ENCODE peak calls at places on chromosome 3, in four cellular contexts. Q, E, W and O are unnamed samples.

GRCh38 chr3:41137686-41138111 is 61.6 kb upstream of the CTNNB1 start:
- DNase-seq in Q (no peak), E (no peak), W (no peak), O (no peak)

GRCh38 chr3:102183623-102184022 is 251.2 kb upstream of the ZPLD1 start:
- DNase-seq in Q (no peak), W (no peak), E (no peak), O (no peak)

GRCh38 chr3:175668300-175668699 is 809.2 kb downstream of the NAALADL2 start:
- DNase-seq in Q (no peak), E (no peak), W (no peak), O (no peak)

GRCh38 chr3:11272913-11273574 is 847 bp downstream of the ATG7 start:
- DNase-seq in Q (no peak), W (no peak), E (no peak), O (no peak)

GRCh38 chr3:72171946-72172345 is 387.0 kb upstream of the PROK2 start:
- DNase-seq in E (no peak), Q (no peak), W (no peak), O (no peak)

GRCh38 chr3:44883999-44884431 is 9.6 kb downstream of the TGM4 start:
- DNase-seq in W (peak; percentile 89), Q (no peak), E (peak; percentile 55), O (no peak)

GRCh38 chr3:17740703-17741102 is 1.7 kb downstream of the TBC1D5 start:
- DNase-seq in Q (no peak), E (no peak), W (peak; percentile 52), O (no peak)

GRCh38 chr3:119195911-119196310 is 22.5 kb downstream of the UPK1B start:
- DNase-seq in W (no peak), E (no peak), Q (no peak), O (no peak)

GRCh38 chr3:159265705-159266104 is 463.9 kb downstream of the MFSD1 start:
- DNase-seq in Q (no peak), W (no peak), E (no peak), O (no peak)

GRCh38 chr3:27452368-27453090 is 31.7 kb downstream of the SLC4A7 start:
- DNase-seq in Q (no peak), W (no peak), E (no peak), O (no peak)

DNA sequence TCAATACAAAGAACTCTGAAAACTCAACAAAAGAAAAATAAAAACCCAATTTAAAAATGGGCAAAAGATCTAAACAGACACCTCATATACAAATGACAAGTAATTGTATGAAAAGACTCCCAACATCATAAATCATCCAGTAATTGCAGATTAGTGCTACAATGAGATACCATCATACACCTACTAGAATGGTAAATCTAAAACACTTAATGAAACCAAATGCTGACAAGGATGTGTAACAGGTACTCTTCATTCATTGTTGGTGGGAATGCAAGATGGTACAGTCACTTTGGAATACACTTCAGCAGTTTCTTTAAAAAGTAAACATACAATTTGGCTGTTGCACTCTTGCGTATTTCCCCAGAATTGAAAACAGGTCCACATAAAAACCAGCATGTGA is 68.4 kb downstream of the LHFPL4 start:
- DNase-seq in E (no peak), W (no peak), Q (no peak), O (no peak)
- H3K4me3 ChIP-seq in E (no peak overlapping the region), W (no peak overlapping the region), Q (no peak overlapping the region), O (no peak overlapping the region)

GRCh38 chr3:16200411-16200810 is 25.9 kb downstream of the GALNT15 start:
- DNase-seq in Q (no peak), E (no peak), W (no peak), O (no peak)

GRCh38 chr3:16203671-16204629 is 29.5 kb downstream of the GALNT15 start:
- DNase-seq in Q (no peak), W (no peak), E (no peak), O (no peak)

GRCh38 chr3:16203031-16203430 is 28.6 kb downstream of the GALNT15 start:
- DNase-seq in E (no peak), W (peak; percentile 30), Q (no peak), O (no peak)

GRCh38 chr3:16204751-16205150 is 30.3 kb downstream of the GALNT15 start:
- DNase-seq in E (no peak), W (no peak), Q (no peak), O (no peak)

GRCh38 chr3:16199769-16200168 is 25.3 kb downstream of the GALNT15 start:
- DNase-seq in E (no peak), Q (no peak), W (no peak), O (no peak)
- H3K4me3 ChIP-seq in E (no peak overlapping the region), Q (no peak overlapping the region), W (no peak overlapping the region), O (no peak overlapping the region)

DNA sequence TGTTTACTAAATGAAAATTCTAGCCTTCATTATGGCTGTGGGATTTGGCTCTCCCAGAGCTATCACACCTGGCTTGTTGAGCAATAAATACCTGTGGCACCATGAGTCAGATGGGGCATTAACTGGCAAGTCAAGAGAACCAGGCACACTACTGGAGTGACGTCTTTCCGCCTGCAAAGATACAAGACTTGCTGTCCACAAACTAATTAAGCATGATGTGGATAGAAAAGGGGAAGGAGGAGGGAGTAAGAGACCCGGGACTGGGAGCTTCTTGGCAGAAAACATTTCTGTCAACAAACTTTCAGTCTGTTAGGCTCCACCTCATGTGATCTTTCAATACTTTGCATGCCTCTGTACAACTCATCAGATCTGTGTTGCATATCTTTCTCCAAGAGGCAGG is 56.5 kb downstream of the CLDN1 start:
- DNase-seq in Q (no peak), W (peak; percentile 20), E (no peak), O (peak; percentile 50)
- H3K4me3 ChIP-seq in Q (no peak overlapping the region), W (no peak overlapping the region), E (no peak overlapping the region), O (no peak overlapping the region)

GRCh38 chr3:52443791-52444687 is 864 bp downstream of the SEMA3G start:
- DNase-seq in E (peak; percentile 48), Q (peak; percentile 66), W (no peak), O (no peak)
- H3K4me3 ChIP-seq in E (no peak overlapping the region), Q (peak overlapping the region; percentile 21), W (no peak overlapping the region), O (no peak overlapping the region)

DNA sequence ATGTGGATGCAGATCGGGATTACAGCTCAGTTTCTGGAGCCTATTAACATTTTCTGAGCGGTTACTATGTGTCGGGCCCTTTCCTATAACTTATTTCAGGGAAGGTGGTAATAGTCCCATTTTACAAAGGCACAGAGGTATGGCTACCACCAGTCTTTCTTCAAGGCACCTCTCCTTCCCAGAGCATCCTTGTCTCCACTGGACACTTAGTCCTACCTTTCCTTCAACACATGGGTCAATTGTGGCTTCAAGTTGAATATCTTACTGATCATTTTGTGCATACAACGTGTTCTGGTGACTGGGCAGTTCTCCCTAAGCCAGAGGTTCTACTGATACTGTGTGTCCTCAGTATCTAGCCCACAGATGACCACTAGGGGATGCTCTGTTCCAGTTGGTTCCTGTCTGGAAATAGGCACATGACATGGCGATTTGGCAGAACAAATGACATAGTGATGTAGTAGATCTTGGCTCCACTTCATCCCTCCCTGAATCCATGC is 60.7 kb upstream of the CMTM8 start:
- DNase-seq in Q (no peak), W (peak; percentile 86), E (peak; percentile 94), O (peak; percentile 67)
- H3K4me3 ChIP-seq in Q (no peak overlapping the region), W (no peak overlapping the region), E (no peak overlapping the region), O (no peak overlapping the region)

DNA sequence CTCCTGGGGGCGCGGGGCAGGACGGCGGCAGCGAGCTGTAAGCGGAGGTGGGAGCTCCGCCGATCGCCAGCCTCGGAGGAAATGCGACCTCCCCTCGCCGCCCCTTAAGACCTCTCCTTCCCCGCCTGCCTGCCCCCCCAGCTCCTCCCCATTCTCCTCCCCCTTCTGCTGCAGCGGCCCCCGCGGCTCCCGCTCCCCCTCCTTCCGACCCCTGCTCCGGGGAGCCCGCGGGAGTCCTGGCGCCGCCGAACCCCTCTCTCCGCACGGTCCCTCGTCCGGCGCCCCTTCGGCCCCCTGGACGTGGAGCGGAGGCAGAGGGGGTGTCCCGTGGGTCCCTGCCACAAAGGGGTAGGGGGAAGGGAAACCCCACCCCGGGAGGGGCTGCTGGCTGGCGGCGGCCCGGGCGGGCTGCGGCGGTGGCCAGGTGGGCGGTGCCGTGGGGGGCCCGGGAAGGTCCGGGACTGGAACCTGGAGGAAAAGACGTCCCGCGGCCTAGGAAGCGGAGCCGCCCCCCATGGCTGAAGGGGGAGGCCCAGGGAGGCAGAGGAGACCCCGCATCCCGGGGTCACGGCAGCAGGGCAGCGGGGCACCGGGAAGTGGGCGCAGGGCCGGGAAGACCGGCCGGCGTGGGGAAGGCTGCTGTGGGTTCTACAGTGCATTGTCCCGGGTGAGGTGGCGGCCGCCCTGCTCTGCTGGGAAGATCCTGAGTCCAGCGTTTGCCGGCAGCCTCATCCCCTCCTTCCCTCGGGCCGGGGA is at the start of gene FSTL1:
- DNase-seq in W (peak; percentile 68), E (peak; percentile 88), Q (peak; percentile 62), O (peak; percentile 43)
- H3K4me3 ChIP-seq in W (peak within 1 kb of the TSS; percentile 75), E (peak within 1 kb of the TSS; percentile 97), Q (peak within 1 kb of the TSS; percentile 74), O (peak within 1 kb of the TSS; percentile 56)

DNA sequence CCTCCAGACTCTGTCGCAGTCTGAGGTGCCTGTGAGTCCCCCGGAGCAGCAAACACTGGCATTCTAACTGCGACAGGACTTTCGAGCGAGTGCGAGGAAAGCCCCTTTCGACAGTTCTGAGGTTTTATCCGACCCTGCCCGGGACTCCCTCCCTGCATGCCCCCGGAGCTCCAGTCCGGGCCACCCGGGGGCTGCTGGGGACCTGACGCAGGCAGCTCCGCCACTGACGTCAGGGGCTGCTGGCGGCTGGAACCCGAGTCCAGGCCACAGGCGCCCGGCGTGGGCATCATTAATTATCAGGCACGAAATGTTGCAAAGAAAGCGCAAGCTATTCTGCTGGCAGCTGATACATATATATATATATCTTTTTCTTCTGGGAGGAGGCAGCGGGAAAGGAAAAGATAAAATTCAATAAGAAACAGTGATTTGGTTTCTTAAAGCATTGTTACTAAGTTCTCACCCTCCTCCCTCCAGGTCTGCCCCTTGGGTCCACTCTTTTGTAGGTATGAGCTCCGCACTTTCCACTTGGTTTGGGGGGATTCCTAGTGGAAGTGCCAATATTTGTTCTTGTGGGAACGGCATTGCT is 15.3 kb downstream of the ZIC1 start:
- DNase-seq in Q (no peak), W (no peak), E (peak; percentile 70), O (no peak)
- H3K4me3 ChIP-seq in Q (no peak overlapping the region), W (no peak overlapping the region), E (peak overlapping the region; percentile 57), O (no peak overlapping the region)

DNA sequence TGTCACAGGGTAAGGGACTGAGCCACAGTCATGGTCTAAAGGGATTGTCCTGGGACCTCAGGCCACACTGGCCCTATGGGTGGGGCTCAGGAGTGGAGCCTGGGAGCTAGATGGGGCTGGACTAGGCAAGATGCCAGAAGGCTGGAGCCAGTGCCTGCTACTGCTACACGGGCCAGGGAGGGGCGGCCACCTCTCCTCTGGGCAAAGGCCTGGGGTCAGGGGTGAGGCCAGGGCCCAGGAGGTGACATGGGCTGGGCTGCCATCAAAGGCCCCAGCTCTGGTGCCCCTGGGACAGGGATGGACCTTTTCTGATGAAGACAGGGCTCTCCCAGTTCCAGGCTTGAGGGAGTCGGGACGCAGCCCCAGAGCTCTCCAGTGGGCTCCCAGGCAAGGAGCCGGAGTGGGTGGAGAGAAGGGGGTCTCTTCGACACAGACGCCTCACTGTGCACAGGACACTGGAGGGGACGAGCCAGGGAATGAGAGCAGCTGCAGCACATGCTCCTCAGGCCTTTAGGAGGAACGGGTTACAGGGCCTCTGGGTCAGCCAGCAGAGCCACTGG is 62.1 kb upstream of the IQSEC1 start:
- DNase-seq in E (peak; percentile 41), W (no peak), Q (peak; percentile 56), O (no peak)
- H3K4me3 ChIP-seq in E (no peak overlapping the region), W (no peak overlapping the region), Q (no peak overlapping the region), O (no peak overlapping the region)